ENCODE peak calls at places on chromosomes 4 and X, in six cellular contexts. V is upper lobe of left lung, Y is right lobe of liver, I is IMR-90, T is A549, E is transverse colon. O is an unnamed sample.

GRCh38 chr4:182022899-182023298 is 220.3 kb upstream of the TENM3 start:
- DNase-seq in V (no peak), Y (no peak), I (peak), T (no peak), E (no peak), O (no peak)

GRCh38 chrX:74119016-74119910 is 184.7 kb upstream of the ZCCHC13 start:
- DNase-seq in V (no peak), Y (no peak), I (peak), T (peak), E (no peak), O (no peak)

GRCh38 chr4:176800891-176801534 is 8.3 kb upstream of the VEGFC start:
- DNase-seq in V (no peak), Y (no peak), I (peak), T (no peak), E (no peak), O (no peak)

GRCh38 chr4:56060021-56060420 is 111.3 kb downstream of the CEP135 start:
- DNase-seq in V (no peak), Y (no peak), I (no peak), T (no peak), E (no peak), O (no peak)

GRCh38 chrX:9465380-9466114 is 689 bp downstream of the TBL1X start:
- DNase-seq in V (peak), Y (peak), I (no peak), T (no peak), E (peak), O (peak)

GRCh38 chrX:31190221-31190975 is 118.6 kb upstream of the FTHL17 start:
- DNase-seq in V (no peak), Y (no peak), I (no peak), T (no peak), E (no peak), O (no peak)

GRCh38 chrX:773292-774025 is 142.9 kb downstream of the SHOX start:
- DNase-seq in V (no peak), Y (no peak), I (no peak), T (no peak), E (no peak), O (peak)

GRCh38 chr4:8593268-8594096 is 917 bp downstream of the CPZ start:
- DNase-seq in V (peak), Y (no peak), I (no peak), T (no peak), E (no peak), O (no peak)

GRCh38 chr4:23022032-23022431 is 329.3 kb downstream of the GBA3 start:
- DNase-seq in V (no peak), Y (no peak), I (peak), T (peak), E (no peak), O (no peak)

GRCh38 chr4:101961144-101961543 is 170.6 kb downstream of the BANK1 start:
- DNase-seq in V (no peak), Y (no peak), I (no peak), T (peak), E (no peak), O (no peak)

GRCh38 chrX:46929439-46930018 is 17.3 kb downstream of the JADE3 start:
- DNase-seq in V (no peak), Y (no peak), I (peak), T (peak), E (no peak), O (no peak)

DNA sequence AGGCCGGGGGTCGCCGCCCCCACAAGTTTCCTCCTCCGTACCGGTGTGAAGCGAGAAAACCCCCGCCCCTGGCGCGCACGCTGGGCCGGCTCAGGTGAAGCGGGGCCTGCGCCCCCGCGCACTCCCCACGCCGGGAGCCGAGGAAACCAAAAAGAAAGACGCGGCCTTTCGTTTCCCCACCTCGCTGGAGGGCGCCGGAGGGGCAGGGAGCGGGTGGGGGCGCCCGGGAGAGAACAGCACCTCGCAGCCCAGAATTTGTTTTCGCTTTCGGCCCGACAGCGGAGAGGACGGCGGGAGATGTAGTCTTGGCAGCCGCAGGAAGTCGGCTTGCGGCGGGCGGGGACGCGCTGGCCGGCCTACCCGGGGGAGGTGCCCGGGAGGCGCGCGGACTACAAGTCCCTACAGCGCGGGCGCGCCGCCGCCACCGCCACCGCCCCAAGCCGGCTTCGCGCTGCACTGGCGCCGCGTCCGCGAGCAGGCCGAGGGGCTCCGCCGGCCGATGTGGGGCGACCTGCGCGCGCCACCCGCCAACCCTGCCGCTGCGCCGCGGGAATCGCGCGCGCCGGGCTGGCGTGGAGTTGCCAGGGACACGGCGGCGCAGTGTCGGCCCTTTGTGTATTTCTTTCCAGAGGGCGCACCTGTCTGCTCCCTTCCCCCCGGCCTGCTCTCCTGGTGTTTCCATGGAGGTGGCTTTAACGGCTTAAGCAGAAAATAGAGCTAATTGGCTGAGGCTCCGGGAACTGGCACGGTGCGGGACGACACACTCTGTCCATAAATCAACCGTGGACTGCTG is at the start of gene OTUD4:
- DNase-seq in V (peak), Y (peak), I (peak), T (peak), E (peak), O (peak)
- TF ChIP-seq POLR2A in V (peak), Y (peak), I (no peak), T (peak), E (peak), O (peak)

DNA sequence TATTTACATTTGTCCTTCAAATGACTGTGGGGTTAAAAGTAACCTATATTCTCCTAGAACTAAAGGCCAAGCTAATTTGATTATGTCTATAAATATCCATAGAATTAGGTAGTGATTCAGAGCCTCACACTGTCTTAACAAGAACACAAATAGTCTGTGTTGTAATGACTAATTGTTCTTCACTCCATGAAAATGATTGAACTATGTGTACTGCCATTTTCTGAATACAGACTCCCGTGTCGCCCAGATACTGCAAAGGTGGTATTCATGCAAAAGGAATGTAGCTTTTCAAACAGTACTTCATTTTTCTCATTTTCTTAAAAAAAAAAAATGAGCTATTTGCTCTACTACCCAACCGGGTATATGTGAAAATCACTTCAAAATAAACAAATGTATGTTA is 11.3 kb upstream of the PHKA2 start:
- DNase-seq in V (no peak), Y (no peak), I (peak), T (peak), E (no peak), O (no peak)
- H3K27ac ChIP-seq in V (no peak), Y (no peak), I (peak), T (peak), E (no peak), O (no peak)

GRCh38 chr4:121057466-121057911 is 14.8 kb downstream of the NDNF start:
- DNase-seq in V (no peak), Y (no peak), I (no peak), T (no peak), E (no peak), O (no peak)
- H3K4me3 ChIP-seq in V (no peak), Y (no peak), I (no peak), T (no peak), E (no peak), O (no peak)

GRCh38 chrX:12975999-12976558 is 1.2 kb downstream of the TMSB4X start:
- DNase-seq in V (peak), Y (peak), I (peak), T (peak), E (no peak), O (peak)

GRCh38 chrX:12974217-12974796 is 603 bp upstream of the TMSB4X start:
- DNase-seq in V (peak), Y (peak), I (peak), T (peak), E (peak), O (peak)

GRCh38 chrX:12973561-12974216 is 1.2 kb upstream of the TMSB4X start:
- DNase-seq in V (no peak), Y (peak), I (no peak), T (no peak), E (no peak), O (peak)

GRCh38 chrX:12975670-12975965 is 708 bp downstream of the TMSB4X start:
- DNase-seq in V (peak), Y (no peak), I (no peak), T (no peak), E (no peak), O (peak)

GRCh38 chrX:12974797-12975669 is at the start of gene TMSB4X:
- DNase-seq in V (peak), Y (peak), I (peak), T (peak), E (peak), O (peak)
- TF ChIP-seq POLR2A in V (peak), Y (peak), I (peak), T (peak), E (peak), O (peak)

GRCh38 chrX:148457279-148457678 is 43.1 kb upstream of the AFF2 start:
- DNase-seq in V (no peak), Y (no peak), I (no peak), T (no peak), E (no peak), O (no peak)
- H3K27ac ChIP-seq in V (no peak), Y (no peak), I (no peak), T (no peak), E (no peak), O (no peak)

DNA sequence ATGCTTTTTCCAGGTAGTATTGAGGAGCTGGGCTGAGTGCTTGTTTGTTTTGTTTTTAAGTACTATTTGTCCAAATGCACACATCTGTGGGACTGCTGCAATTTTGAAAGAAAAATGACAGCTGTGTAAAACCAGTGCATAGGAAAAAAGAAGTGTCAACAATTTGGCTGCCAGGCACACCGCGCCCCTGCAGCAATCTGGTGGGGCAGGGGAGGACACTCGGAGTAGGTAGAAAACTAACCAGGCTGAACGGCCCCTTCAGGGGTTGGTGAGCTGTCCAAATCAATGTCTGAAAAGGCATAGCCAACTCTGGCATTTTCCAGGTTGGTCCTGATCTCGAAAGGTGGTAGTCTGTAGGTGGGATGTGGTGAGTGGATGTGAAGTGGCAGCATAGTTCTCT is 1.1 kb downstream of the LDOC1 start:
- DNase-seq in V (no peak), Y (no peak), I (no peak), T (no peak), E (no peak), O (no peak)
- H3K4me3 ChIP-seq in V (peak), Y (no peak), I (peak), T (peak), E (no peak), O (no peak)

GRCh38 chrX:24465524-24465850 is 401 bp downstream of the PDK3 start:
- DNase-seq in V (no peak), Y (peak), I (no peak), T (no peak), E (no peak), O (peak)

GRCh38 chrX:24466025-24466424 is 939 bp downstream of the PDK3 start:
- DNase-seq in V (no peak), Y (no peak), I (no peak), T (no peak), E (no peak), O (no peak)

GRCh38 chrX:24463077-24463476 is 2.0 kb upstream of the PDK3 start:
- DNase-seq in V (no peak), Y (no peak), I (no peak), T (no peak), E (no peak), O (no peak)

GRCh38 chrX:24464498-24464835 is 619 bp upstream of the PDK3 start:
- DNase-seq in V (no peak), Y (no peak), I (no peak), T (no peak), E (no peak), O (no peak)

DNA sequence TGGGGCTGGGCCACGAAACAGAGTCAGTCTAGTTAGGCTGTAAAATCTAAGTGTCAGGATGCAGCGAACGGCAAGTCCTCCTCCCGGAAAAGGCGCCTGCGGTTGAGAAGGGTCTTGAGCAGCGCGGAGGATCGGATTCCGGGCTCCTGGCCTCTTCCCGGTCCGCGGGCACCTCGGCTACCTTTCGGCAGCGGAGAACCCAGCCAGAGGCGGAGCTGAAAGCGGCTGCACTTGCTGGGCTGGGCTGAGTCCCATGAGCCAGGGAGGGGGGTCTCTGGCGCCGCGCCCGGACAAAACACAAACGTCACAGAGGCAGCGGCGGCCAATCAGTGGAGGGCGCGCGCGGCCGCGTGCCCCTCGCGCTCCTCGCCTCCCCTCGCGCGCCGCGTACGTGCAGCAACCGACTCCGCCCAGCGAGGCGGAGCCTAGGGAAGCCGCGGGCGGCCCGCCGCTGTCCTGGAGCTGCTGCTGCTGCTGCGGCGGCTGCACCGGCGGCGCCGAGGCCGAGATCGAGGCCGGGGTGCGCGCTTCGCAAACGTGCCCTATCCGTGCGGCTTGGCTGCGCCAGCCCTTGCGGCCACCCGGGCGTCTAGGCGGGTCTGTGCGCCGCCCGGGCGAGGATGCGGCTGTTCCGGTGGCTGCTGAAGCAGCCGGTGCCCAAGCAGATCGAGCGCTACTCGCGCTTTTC is at the start of gene PDK3:
- DNase-seq in V (peak), Y (peak), I (peak), T (peak), E (peak), O (peak)
- TF ChIP-seq POLR2A in V (peak), Y (peak), I (no peak), T (peak), E (peak), O (peak)

GRCh38 chrX:155957843-155958242 is 39.7 kb upstream of the IL9R start:
- DNase-seq in V (no peak), Y (no peak), I (no peak), T (no peak), E (no peak), O (no peak)
- H3K27ac ChIP-seq in V (no peak), Y (no peak), I (no peak), T (no peak), E (no peak), O (no peak)

DNA sequence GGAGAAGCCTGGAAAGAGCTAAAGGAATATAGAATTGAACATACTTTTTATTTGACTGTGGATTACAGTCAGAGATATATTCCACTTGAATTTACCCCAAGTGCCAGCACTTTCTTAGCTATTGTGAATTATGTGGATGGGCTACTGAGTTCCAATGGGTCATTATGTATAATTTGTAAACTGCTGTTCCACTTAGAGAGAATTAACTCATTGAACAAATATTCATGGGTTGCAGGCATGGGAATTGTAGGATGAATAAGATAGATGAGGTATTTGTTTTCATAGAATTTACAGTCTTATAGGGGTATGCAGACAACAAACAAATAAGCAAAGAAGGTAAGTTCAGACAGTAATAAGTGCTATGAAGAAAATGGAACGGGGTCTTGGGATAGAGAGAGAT is 195.7 kb downstream of the SHROOM3 start:
- DNase-seq in V (no peak), Y (no peak), I (peak), T (no peak), E (no peak), O (no peak)
- H3K4me3 ChIP-seq in V (no peak), Y (no peak), I (no peak), T (no peak), E (no peak), O (no peak)

DNA sequence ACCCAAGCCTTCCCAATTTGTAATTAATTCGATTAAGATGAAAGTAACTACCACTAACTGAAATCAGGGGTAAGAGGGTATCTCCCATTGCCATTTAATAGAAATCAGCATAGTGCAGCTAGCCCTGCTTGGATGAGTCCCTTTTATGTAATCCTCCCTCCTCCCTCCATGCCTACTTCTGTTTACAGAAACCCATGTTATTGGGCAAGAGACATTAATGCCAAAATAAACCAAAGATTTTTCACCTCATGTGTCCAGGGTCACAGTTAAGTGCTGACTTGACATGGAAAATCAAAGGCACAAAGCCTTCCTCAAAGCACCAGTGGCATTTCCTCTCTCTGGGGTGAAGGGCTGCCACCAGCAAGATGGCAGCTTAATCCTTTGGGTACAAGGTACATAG is 50.8 kb downstream of the ZC4H2 start:
- DNase-seq in V (no peak), Y (no peak), I (no peak), T (no peak), E (no peak), O (no peak)
- TF ChIP-seq POLR2A in V (no peak), Y (no peak), I (no peak), T (no peak), E (no peak), O (no peak)